ENCODE peak calls at places on chromosomes 3 and 15, in four cellular contexts. V, Y, A and F are unnamed samples.

GRCh38 chr3:126320517-126321293 is 36.5 kb downstream of the KLF15 start:
- DNase-seq in Y (no peak), V (no peak), A (no peak), F (no peak)

GRCh38 chr3:52437326-52438103 is 7.4 kb downstream of the SEMA3G start:
- DNase-seq in V (no peak), A (no peak), Y (no peak), F (no peak)

GRCh38 chr3:156633335-156633734 is 41.1 kb upstream of the TIPARP start:
- DNase-seq in Y (no peak), A (no peak), V (no peak), F (no peak)

GRCh38 chr15:51861557-51862350 is 32.3 kb downstream of the TMOD3 start:
- DNase-seq in A (no peak), V (peak), Y (no peak), F (no peak)

GRCh38 chr15:58510715-58511465 is 79.1 kb downstream of the LIPC start:
- DNase-seq in A (no peak), V (no peak), Y (no peak), F (no peak)

GRCh38 chr3:157233923-157234322 is 74.0 kb upstream of the CCNL1 start:
- DNase-seq in V (no peak), A (no peak), Y (no peak), F (no peak)

GRCh38 chr15:91294795-91295194 is 194.7 kb downstream of the SV2B start:
- DNase-seq in A (no peak), V (no peak), Y (no peak), F (no peak)

GRCh38 chr3:126664591-126665214 is 9.8 kb upstream of the TXNRD3 start:
- DNase-seq in V (no peak), A (no peak), Y (no peak), F (no peak)

GRCh38 chr15:78394981-78395619 is 42.9 kb upstream of the IREB2 start:
- DNase-seq in V (no peak), A (no peak), Y (peak), F (no peak)

GRCh38 chr15:45794768-45795486 is 160.1 kb downstream of the SQOR start:
- DNase-seq in A (no peak), V (no peak), Y (no peak), F (no peak)

GRCh38 chr3:190566043-190566933 is 52.4 kb downstream of the IL1RAP start:
- DNase-seq in Y (no peak), V (no peak), A (peak), F (peak)

GRCh38 chr3:186219211-186219638 is 110.3 kb upstream of the ETV5 start:
- DNase-seq in A (no peak), V (no peak), Y (no peak), F (no peak)